ENCODE peak calls at places on chromosomes 2 and 18, in eight cellular contexts. J is neuronal stem cell, G is RPMI8226, S is cardiac fibroblast, U is NCI-H774, C is nephron progenitor cell, M is caudate nucleus, L is Right ventricle myocardium superior. K is an unnamed sample.

GRCh38 chr18:23504720-23505119 is 1.4 kb downstream of the RMC1 start:
- DNase-seq in J (no peak), G (no peak), S (no peak), U (no peak), C (no peak), M (no peak), L (no peak), K (no peak)

GRCh38 chr2:185567940-185568339 is 170.7 kb upstream of the FSIP2 start:
- DNase-seq in J (no peak), G (no peak), S (no peak), U (no peak), C (peak; percentile 4), M (no peak), L (no peak), K (no peak)

GRCh38 chr2:230157300-230157699 is 62.5 kb downstream of the SP110 start:
- DNase-seq in J (no peak), G (no peak), S (no peak), U (no peak), C (no peak), M (no peak), L (no peak), K (no peak)

GRCh38 chr2:48601349-48601748 is 16.3 kb upstream of the GTF2A1L start:
- DNase-seq in J (no peak), G (peak; percentile 42), S (no peak), U (peak; percentile 36), C (peak; percentile 22), M (peak; percentile 11), L (no peak), K (no peak)

GRCh38 chr2:200795044-200795443 is 16.7 kb upstream of the BZW1 start:
- DNase-seq in J (no peak), G (no peak), S (peak; percentile 62), U (no peak), C (no peak), M (no peak), L (peak; percentile 54), K (no peak)

GRCh38 chr2:69755862-69756467 is 14.0 kb downstream of the ANXA4 start:
- DNase-seq in J (no peak), G (no peak), S (peak; percentile 53), U (no peak), C (no peak), M (no peak), L (no peak), K (no peak)

GRCh38 chr2:149438260-149438960 is 108.0 kb downstream of the LYPD6 start:
- DNase-seq in J (no peak), G (no peak), S (no peak), U (no peak), C (no peak), M (no peak), L (no peak), K (no peak)

GRCh38 chr18:43220691-43221090 is 56.6 kb downstream of the SYT4 start:
- DNase-seq in J (no peak), G (no peak), S (no peak), U (no peak), C (no peak), M (no peak), L (no peak), K (no peak)

GRCh38 chr2:61946661-61947060 is 41.2 kb downstream of the COMMD1 start:
- DNase-seq in J (no peak), G (no peak), S (peak; percentile 16), U (no peak), C (no peak), M (no peak), L (no peak), K (no peak)

GRCh38 chr2:31054817-31055216 is 83.4 kb downstream of the GALNT14 start:
- DNase-seq in J (no peak), G (no peak), S (no peak), U (no peak), C (no peak), M (no peak), L (no peak), K (no peak)

GRCh38 chr2:115389898-115390297 is 947.5 kb downstream of the DPP10 start:
- DNase-seq in J (no peak), G (no peak), S (no peak), U (no peak), C (no peak), M (no peak), L (no peak), K (no peak)

GRCh38 chr2:234286118-234286598 is 210.7 kb downstream of the ARL4C start:
- DNase-seq in J (no peak), G (no peak), S (peak; percentile 60), U (no peak), C (no peak), M (no peak), L (no peak), K (no peak)

GRCh38 chr2:45194611-45195010 is 185.4 kb upstream of the SIX2 start:
- DNase-seq in J (no peak), G (no peak), S (no peak), U (no peak), C (no peak), M (no peak), L (no peak), K (no peak)

GRCh38 chr2:39492701-39493100 is 55.6 kb upstream of the MAP4K3 start:
- DNase-seq in J (no peak), G (no peak), S (no peak), U (no peak), C (no peak), M (no peak), L (no peak), K (no peak)

GRCh38 chr2:101106453-101107181 is 44.6 kb downstream of the TBC1D8 start:
- DNase-seq in J (no peak), G (no peak), S (no peak), U (peak; percentile 32), C (no peak), M (no peak), L (no peak), K (no peak)

GRCh38 chr2:233857511-233858118 is 3.3 kb upstream of the HJURP start:
- DNase-seq in J (no peak), G (peak; percentile 38), S (peak; percentile 26), U (peak; percentile 42), C (peak; percentile 43), M (no peak), L (no peak), K (no peak)

GRCh38 chr2:213232649-213233437 is 51.4 kb upstream of the SPAG16 start:
- DNase-seq in J (peak; percentile 48), G (no peak), S (peak; percentile 17), U (no peak), C (peak; percentile 5), M (no peak), L (no peak), K (no peak)

GRCh38 chr2:64617631-64618151 is 36.0 kb downstream of the SERTAD2 start:
- DNase-seq in J (peak; percentile 81), G (no peak), S (no peak), U (no peak), C (no peak), M (no peak), L (no peak), K (no peak)

GRCh38 chr2:80050246-80050645 is 254.3 kb downstream of the LRRTM1 start:
- DNase-seq in J (no peak), G (no peak), S (no peak), U (no peak), C (no peak), M (no peak), L (no peak), K (no peak)

GRCh38 chr2:119487434-119488244 is 36.6 kb downstream of the SCTR start:
- DNase-seq in J (no peak), G (no peak), S (no peak), U (no peak), C (no peak), M (no peak), L (no peak), K (no peak)

GRCh38 chr2:118061135-118061955 is 26.9 kb upstream of the INSIG2 start:
- DNase-seq in J (peak; percentile 38), G (peak; percentile 44), S (peak; percentile 80), U (no peak), C (no peak), M (no peak), L (no peak), K (no peak)